ENCODE peak calls at places on chromosomes 6 and 20, in seven cellular contexts. L, P, R, E, B, F and N are unnamed samples.

GRCh38 chr20:52192296-52193007 is 873 bp upstream of the ZFP64 start:
- DNase-seq in L (peak; percentile 83), P (no peak), R (peak; percentile 35), E (no peak), B (peak; percentile 71), F (peak; percentile 77), N (peak; percentile 38)

GRCh38 chr6:10460096-10460495 is 45.2 kb upstream of the TFAP2A start:
- DNase-seq in L (no peak), P (no peak), R (peak; percentile 82), E (no peak), B (no peak), F (no peak), N (no peak)

GRCh38 chr6:39980839-39981580 is 46.7 kb upstream of the MOCS1 start:
- DNase-seq in L (peak; percentile 52), P (peak; percentile 48), R (no peak), E (peak; percentile 57), B (peak; percentile 68), F (peak; percentile 59), N (peak; percentile 37)

GRCh38 chr20:24451428-24451827 is 18.0 kb upstream of the SYNDIG1 start:
- DNase-seq in L (no peak), P (no peak), R (no peak), E (no peak), B (no peak), F (no peak), N (no peak)

GRCh38 chr20:20680991-20681508 is 31.4 kb downstream of the RALGAPA2 start:
- DNase-seq in L (no peak), P (no peak), R (no peak), E (no peak), B (no peak), F (no peak), N (no peak)

GRCh38 chr6:134419717-134420116 is 101.8 kb upstream of the SGK1 start:
- DNase-seq in L (no peak), P (no peak), R (no peak), E (peak; percentile 29), B (no peak), F (no peak), N (no peak)

GRCh38 chr6:38179794-38180430 is 360.4 kb downstream of the ZFAND3 start:
- DNase-seq in L (no peak), P (peak; percentile 43), R (no peak), E (no peak), B (no peak), F (no peak), N (no peak)

GRCh38 chr6:14758421-14759043 is 487.3 kb upstream of the JARID2 start:
- DNase-seq in L (no peak), P (no peak), R (no peak), E (peak; percentile 30), B (no peak), F (no peak), N (no peak)

GRCh38 chr6:1086446-1086845 is 225.5 kb upstream of the FOXQ1 start:
- DNase-seq in L (no peak), P (no peak), R (no peak), E (no peak), B (no peak), F (no peak), N (no peak)

GRCh38 chr6:169529931-169530761 is 171.7 kb downstream of the WDR27 start:
- DNase-seq in L (no peak), P (no peak), R (no peak), E (peak; percentile 80), B (no peak), F (no peak), N (no peak)

GRCh38 chr6:109834131-109834530 is 143.0 kb downstream of the FIG4 start:
- DNase-seq in L (no peak), P (no peak), R (no peak), E (peak; percentile 24), B (no peak), F (no peak), N (no peak)

GRCh38 chr20:17511401-17511800 is 19.8 kb downstream of the BFSP1 start:
- DNase-seq in L (no peak), P (no peak), R (no peak), E (no peak), B (no peak), F (no peak), N (no peak)

GRCh38 chr6:4647414-4648365 is 128.5 kb upstream of the CDYL start:
- DNase-seq in L (peak; percentile 53), P (peak; percentile 98), R (no peak), E (peak; percentile 84), B (peak; percentile 87), F (peak; percentile 64), N (peak; percentile 74)

GRCh38 chr20:48286571-48287551 is 501.6 kb upstream of the SULF2 start:
- DNase-seq in L (peak; percentile 63), P (no peak), R (no peak), E (no peak), B (no peak), F (peak; percentile 37), N (no peak)

GRCh38 chr20:48282591-48283228 is 497.4 kb upstream of the SULF2 start:
- DNase-seq in L (peak; percentile 35), P (no peak), R (no peak), E (no peak), B (peak; percentile 75), F (peak; percentile 33), N (no peak)

GRCh38 chr20:48283470-48284110 is 498.3 kb upstream of the SULF2 start:
- DNase-seq in L (peak; percentile 82), P (no peak), R (no peak), E (peak; percentile 93), B (no peak), F (no peak), N (no peak)

GRCh38 chr20:48285656-48286055 is 500.4 kb upstream of the SULF2 start:
- DNase-seq in L (peak; percentile 62), P (no peak), R (no peak), E (no peak), B (no peak), F (no peak), N (no peak)

DNA sequence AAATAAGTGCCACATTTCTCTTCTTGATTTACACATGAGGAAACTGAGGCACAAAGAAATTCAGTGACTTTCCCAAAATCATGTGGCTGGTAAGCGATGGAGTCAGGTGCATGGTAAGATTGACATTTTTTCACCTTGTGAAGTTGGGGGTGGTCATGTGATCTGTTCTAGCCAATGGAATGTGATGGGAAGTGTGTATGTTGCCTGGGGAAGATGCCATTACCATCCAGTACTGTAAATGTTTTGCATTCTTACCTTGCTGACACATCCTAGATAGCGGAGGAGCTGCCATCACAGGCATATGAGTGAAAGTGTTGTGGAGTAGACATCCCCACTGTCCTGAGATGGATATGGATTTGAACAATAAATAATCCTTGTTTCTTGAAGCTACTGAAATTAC is 499.6 kb upstream of the SULF2 start:
- DNase-seq in L (peak; percentile 64), P (no peak), R (no peak), E (peak; percentile 75), B (no peak), F (no peak), N (no peak)
- TF ChIP-seq RAD21 in L (no peak), P (no peak), R (no peak), E (no peak), B (no peak), F (no peak), N (no peak)

GRCh38 chr6:57315851-57316250 is 1.6 kb upstream of the PRIM2 start:
- DNase-seq in L (no peak), P (no peak), R (no peak), E (no peak), B (no peak), F (no peak), N (no peak)

GRCh38 chr6:57313009-57313408 is 4.4 kb upstream of the PRIM2 start:
- DNase-seq in L (no peak), P (no peak), R (no peak), E (no peak), B (no peak), F (no peak), N (no peak)

GRCh38 chr6:57312004-57312345 is 5.5 kb upstream of the PRIM2 start:
- DNase-seq in L (no peak), P (no peak), R (no peak), E (no peak), B (no peak), F (no peak), N (no peak)

GRCh38 chr6:57316581-57317059 is 810 bp upstream of the PRIM2 start:
- DNase-seq in L (peak; percentile 90), P (peak; percentile 81), R (peak; percentile 83), E (peak; percentile 92), B (peak; percentile 76), F (peak; percentile 69), N (peak; percentile 91)

DNA sequence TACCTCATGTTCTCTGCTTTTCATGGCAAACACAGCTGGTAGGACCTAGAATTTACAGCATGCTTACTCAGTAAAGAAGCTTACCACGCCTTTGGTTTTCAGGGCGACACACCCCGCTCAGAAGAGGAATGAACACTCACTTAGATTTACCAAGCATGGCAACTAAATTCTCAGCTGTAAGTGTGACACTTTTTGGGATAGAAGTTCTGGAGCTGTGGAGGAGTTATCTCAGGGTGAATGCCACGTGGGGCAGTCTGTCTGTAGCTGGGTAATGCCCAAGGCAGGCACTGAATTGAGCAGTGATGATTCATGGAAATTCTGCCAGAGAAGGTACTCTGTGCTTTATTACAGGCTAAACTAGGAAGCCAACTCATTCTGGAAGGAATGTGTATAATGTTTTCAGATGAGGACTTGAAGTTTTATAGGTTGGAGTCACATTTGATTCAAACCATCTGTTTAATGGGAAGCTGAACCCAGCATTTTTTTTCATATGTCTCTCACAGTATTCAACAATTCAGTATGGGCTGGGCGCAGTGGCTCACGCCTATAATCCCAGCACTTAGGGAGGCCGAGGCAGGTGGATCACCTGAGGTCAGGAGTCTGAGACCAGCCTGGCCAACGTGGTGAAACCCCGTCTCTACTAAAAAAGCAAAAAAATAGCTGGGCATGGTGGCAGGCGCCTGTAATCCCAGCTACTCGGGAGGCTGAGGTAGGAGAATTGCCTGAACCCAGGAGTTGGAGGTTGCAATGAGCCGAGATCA is 3.5 kb upstream of the PRIM2 start:
- DNase-seq in L (no peak), P (no peak), R (no peak), E (peak; percentile 98), B (no peak), F (no peak), N (peak; percentile 71)
- H3K9ac ChIP-seq in L (no peak overlapping the region), P (no peak overlapping the region), R (no peak overlapping the region), E (peak overlapping the region; percentile 62), B (no peak overlapping the region), F (peak overlapping the region; percentile 73), N (peak overlapping the region; percentile 41)

GRCh38 chr20:4195499-4195898 is 180.1 kb upstream of the RNF24 start:
- DNase-seq in L (peak; percentile 61), P (peak; percentile 77), R (no peak), E (peak; percentile 18), B (peak; percentile 43), F (peak; percentile 70), N (no peak)
- TF ChIP-seq RAD21 in L (peak; percentile 87), P (peak; percentile 88), R (no peak), E (peak; percentile 53), B (peak; percentile 66), F (peak; percentile 66), N (no peak)

GRCh38 chr6:7545509-7546369 is 4.3 kb downstream of the DSP start:
- DNase-seq in L (no peak), P (no peak), R (no peak), E (peak; percentile 50), B (no peak), F (no peak), N (no peak)

GRCh38 chr6:7542878-7543394 is 1.5 kb downstream of the DSP start:
- DNase-seq in L (peak; percentile 93), P (peak; percentile 67), R (no peak), E (peak; percentile 41), B (no peak), F (peak; percentile 42), N (peak; percentile 56)

GRCh38 chr6:7542065-7542877 is 800 bp downstream of the DSP start:
- DNase-seq in L (no peak), P (no peak), R (no peak), E (no peak), B (no peak), F (peak; percentile 50), N (no peak)

GRCh38 chr6:7544597-7544996 is 3.1 kb downstream of the DSP start:
- DNase-seq in L (no peak), P (no peak), R (no peak), E (no peak), B (no peak), F (no peak), N (no peak)

GRCh38 chr6:7543761-7544424 is 2.4 kb downstream of the DSP start:
- DNase-seq in L (no peak), P (no peak), R (no peak), E (no peak), B (no peak), F (no peak), N (no peak)
- H3K9ac ChIP-seq in L (peak overlapping the region; percentile 99), P (no peak overlapping the region), R (no peak overlapping the region), E (no peak overlapping the region), B (no peak overlapping the region), F (no peak overlapping the region), N (no peak overlapping the region)